ENCODE peak calls at places on chromosome 17, in six cellular contexts. Z is colonic mucosa, G is brain microvascular endothelial cell, X is Peyer's patch, R is tibial nerve, M is GM23248. O is an unnamed sample. For H3K27me3, the result is how much of the 10 kb centered on the place peaks cover.

GRCh38 chr17:68613739-68614298 is 12.7 kb upstream of the FAM20A start:
- DNase-seq in Z (peak), G (peak), X (no peak), R (no peak), M (peak), O (no peak)

GRCh38 chr17:29622337-29623282 is at the start of gene CORO6:
- DNase-seq in Z (peak), G (no peak), X (peak), R (no peak), M (peak), O (peak)

GRCh38 chr17:76940293-76940692 is 72.1 kb downstream of the MGAT5B start:
- DNase-seq in Z (no peak), G (no peak), X (no peak), R (no peak), M (no peak), O (no peak)

GRCh38 chr17:40168262-40168832 is 8.9 kb upstream of the RAPGEFL1 start:
- DNase-seq in Z (peak), G (peak), X (no peak), R (no peak), M (peak), O (no peak)

GRCh38 chr17:31254654-31255053 is 42.4 kb downstream of the OMG start:
- DNase-seq in Z (no peak), G (no peak), X (no peak), R (no peak), M (no peak), O (no peak)

GRCh38 chr17:64146418-64147109 is 16.6 kb upstream of the ERN1 start:
- DNase-seq in Z (peak), G (peak), X (peak), R (peak), M (peak), O (no peak)

GRCh38 chr17:77790143-77790829 is 168.2 kb upstream of the TNRC6C start:
- DNase-seq in Z (no peak), G (no peak), X (no peak), R (no peak), M (no peak), O (no peak)

GRCh38 chr17:63191610-63192009 is 225.6 kb downstream of the TANC2 start:
- DNase-seq in Z (no peak), G (no peak), X (no peak), R (no peak), M (no peak), O (no peak)

GRCh38 chr17:21095735-21096134 is 31.0 kb upstream of the DHRS7B start:
- DNase-seq in Z (no peak), G (no peak), X (no peak), R (no peak), M (no peak), O (no peak)

GRCh38 chr17:77581480-77581879 is 377.0 kb upstream of the TNRC6C start:
- DNase-seq in Z (no peak), G (peak), X (no peak), R (no peak), M (peak), O (no peak)

GRCh38 chr17:70863436-70864248 is 694.3 kb downstream of the KCNJ2 start:
- DNase-seq in Z (no peak), G (no peak), X (no peak), R (no peak), M (peak), O (no peak)

GRCh38 chr17:6546069-6546718 is 10.2 kb downstream of the PITPNM3 start:
- DNase-seq in Z (no peak), G (peak), X (no peak), R (no peak), M (peak), O (no peak)

GRCh38 chr17:77329741-77330531 is 189.2 kb downstream of the SEC14L1 start:
- DNase-seq in Z (peak), G (no peak), X (no peak), R (peak), M (no peak), O (no peak)

GRCh38 chr17:50177983-50178834 is 12.4 kb downstream of the SGCA start:
- DNase-seq in Z (peak), G (peak), X (peak), R (peak), M (peak), O (peak)

GRCh38 chr17:15271731-15272130 is 6.6 kb upstream of the PMP22 start:
- DNase-seq in Z (no peak), G (no peak), X (no peak), R (no peak), M (peak), O (no peak)

GRCh38 chr17:40499551-40500189 is 1.8 kb downstream of the TNS4 start:
- DNase-seq in Z (peak), G (peak), X (peak), R (peak), M (peak), O (peak)

GRCh38 chr17:35841505-35841904 is 27.2 kb downstream of the HEATR9 start:
- DNase-seq in Z (no peak), G (peak), X (no peak), R (no peak), M (peak), O (no peak)

GRCh38 chr17:79949646-79950292 is 85.9 kb downstream of the TBC1D16 start:
- DNase-seq in Z (no peak), G (no peak), X (no peak), R (no peak), M (no peak), O (no peak)

GRCh38 chr17:57832711-57833596 is 16.9 kb downstream of the MRPS23 start:
- DNase-seq in Z (peak), G (peak), X (peak), R (peak), M (peak), O (peak)

GRCh38 chr17:48631693-48632578 is 5.8 kb upstream of the HOXB9 start:
- DNase-seq in Z (peak), G (no peak), X (no peak), R (no peak), M (no peak), O (no peak)

GRCh38 chr17:46013502-46014165 is 14.6 kb downstream of the STH start:
- DNase-seq in Z (no peak), G (peak), X (peak), R (no peak), M (peak), O (no peak)

GRCh38 chr17:50903604-50904521 is 37.7 kb upstream of the TOB1 start:
- DNase-seq in Z (no peak), G (no peak), X (no peak), R (no peak), M (peak), O (no peak)

GRCh38 chr17:29726721-29727252 is 104.1 kb upstream of the CORO6 start:
- DNase-seq in Z (no peak), G (peak), X (no peak), R (no peak), M (peak), O (no peak)

GRCh38 chr17:40352779-40353394 is 11.7 kb downstream of the GJD3 start:
- DNase-seq in Z (no peak), G (no peak), X (peak), R (no peak), M (no peak), O (no peak)

GRCh38 chr17:59884861-59885260 is 7.9 kb downstream of the TUBD1 start:
- DNase-seq in Z (no peak), G (no peak), X (peak), R (no peak), M (no peak), O (no peak)

GRCh38 chr17:29178750-29179231 is 1.4 kb downstream of the MYO18A start:
- DNase-seq in Z (peak), G (no peak), X (peak), R (no peak), M (no peak), O (no peak)

GRCh38 chr17:83152221-83152744 is 72.9 kb downstream of the METRNL start:
- DNase-seq in Z (no peak), G (no peak), X (no peak), R (no peak), M (no peak), O (no peak)

GRCh38 chr17:59331929-59332889 is 754 bp downstream of the YPEL2 start:
- DNase-seq in Z (peak), G (no peak), X (peak), R (no peak), M (peak), O (no peak)

GRCh38 chr17:21194688-21195087 is 19.3 kb downstream of the TMEM11 start:
- DNase-seq in Z (no peak), G (no peak), X (no peak), R (no peak), M (peak), O (no peak)

GRCh38 chr17:60439501-60439900 is 17.2 kb downstream of the CHCT1 start:
- DNase-seq in Z (no peak), G (no peak), X (no peak), R (no peak), M (peak), O (no peak)

GRCh38 chr17:77579717-77580116 is 378.8 kb upstream of the TNRC6C start:
- DNase-seq in Z (no peak), G (no peak), X (no peak), R (no peak), M (no peak), O (no peak)

GRCh38 chr17:4645642-4646041 is 4.2 kb upstream of the ALOX15 start:
- DNase-seq in Z (no peak), G (no peak), X (no peak), R (no peak), M (no peak), O (no peak)

GRCh38 chr17:76593338-76593737 is 7.7 kb upstream of the ST6GALNAC2 start:
- DNase-seq in Z (no peak), G (no peak), X (no peak), R (no peak), M (peak), O (no peak)

DNA sequence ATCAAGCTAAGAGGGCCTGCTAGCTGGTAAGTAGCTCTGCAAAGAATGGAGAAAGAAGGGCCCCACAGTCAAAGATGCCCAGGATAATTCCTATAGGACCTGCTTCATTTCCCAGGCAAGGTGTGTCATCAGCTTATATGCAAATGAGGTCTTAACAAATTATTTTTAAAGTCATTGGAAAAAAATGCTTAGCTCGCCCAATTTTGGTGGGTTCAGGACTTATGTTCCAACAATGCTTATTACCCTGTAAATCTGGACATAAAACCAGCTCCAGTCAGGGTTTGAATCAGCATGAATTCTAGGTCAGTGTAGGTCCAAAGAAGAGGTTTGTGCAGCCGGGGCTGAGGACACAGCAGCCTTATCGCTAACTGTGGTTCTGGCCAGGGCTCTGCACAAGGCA is 25.4 kb downstream of the ACLY start:
- DNase-seq in Z (no peak), G (no peak), X (no peak), R (no peak), M (no peak), O (no peak)
- H3K4me3 ChIP-seq in Z (no peak), G (no peak), X (no peak), R (no peak), M (no peak), O (no peak)

DNA sequence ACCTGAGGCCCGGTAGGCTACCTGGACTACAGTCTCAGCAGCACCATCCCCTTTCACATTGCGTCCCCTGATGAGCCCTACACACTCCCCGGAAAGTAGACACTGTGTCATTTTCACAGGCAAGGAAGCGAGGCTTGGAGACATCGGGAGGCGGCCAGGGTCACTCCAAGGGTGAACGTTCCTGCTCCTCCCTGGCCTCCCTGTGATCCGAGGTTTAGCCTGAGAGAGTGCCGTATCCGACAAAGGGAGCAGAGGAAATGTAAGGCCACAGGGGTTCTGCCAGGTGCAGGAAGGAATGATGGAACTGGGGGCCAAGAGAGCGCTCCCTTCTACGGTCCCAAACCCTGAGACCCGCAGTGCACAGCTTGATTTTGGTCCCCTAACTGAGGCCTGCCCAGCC is 7.9 kb upstream of the PIK3R6 start:
- DNase-seq in Z (no peak), G (no peak), X (no peak), R (no peak), M (no peak), O (no peak)
- H3K27me3 ChIP-seq in Z (under half), G (under half), X (under half), R (under half), M (under half), O (under half)

DNA sequence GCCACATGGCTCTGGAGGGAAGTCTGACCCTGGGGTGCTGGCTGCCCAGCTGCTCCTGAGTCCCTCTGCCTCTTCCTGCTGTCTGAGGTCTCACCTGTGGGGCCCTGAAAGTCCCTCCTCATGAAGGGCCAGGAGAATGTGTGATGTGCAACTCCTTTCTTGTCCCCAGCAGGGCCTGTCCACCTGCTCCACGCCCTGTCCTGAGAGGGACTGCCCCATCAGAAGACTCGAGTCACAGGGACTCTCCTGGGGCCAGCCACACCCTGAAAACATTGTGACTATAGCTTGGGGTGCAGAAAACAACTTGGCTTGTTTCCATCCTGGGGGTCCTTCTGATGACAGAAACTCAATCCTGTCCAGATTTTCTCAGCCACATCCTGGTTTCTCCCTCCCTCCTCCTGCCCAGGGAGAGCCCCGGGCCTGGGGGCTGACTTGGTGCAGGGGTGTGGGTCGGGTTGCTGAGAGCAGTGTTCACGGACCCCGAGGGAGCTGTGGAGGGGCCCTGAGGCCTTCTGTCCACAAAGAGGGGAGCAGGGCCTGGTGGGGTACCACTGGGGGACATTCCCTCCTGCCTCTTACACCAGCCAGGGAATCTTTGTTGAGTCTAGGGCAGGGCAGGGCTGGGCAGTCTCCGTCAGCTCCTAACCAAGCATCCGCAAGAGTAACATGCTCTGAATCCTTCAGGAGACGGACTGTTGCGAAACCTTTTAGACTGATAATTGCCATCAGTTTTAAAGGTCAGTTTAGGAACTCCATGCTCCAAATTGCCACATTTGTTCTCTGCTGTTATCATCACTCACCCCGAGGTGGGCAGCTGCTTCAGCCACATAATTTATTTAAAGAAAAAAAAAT is 45.9 kb downstream of the NT5M start:
- DNase-seq in Z (no peak), G (no peak), X (peak), R (no peak), M (peak), O (no peak)
- H3K27ac ChIP-seq in Z (no peak), G (no peak), X (no peak), R (no peak), M (no peak), O (no peak)

DNA sequence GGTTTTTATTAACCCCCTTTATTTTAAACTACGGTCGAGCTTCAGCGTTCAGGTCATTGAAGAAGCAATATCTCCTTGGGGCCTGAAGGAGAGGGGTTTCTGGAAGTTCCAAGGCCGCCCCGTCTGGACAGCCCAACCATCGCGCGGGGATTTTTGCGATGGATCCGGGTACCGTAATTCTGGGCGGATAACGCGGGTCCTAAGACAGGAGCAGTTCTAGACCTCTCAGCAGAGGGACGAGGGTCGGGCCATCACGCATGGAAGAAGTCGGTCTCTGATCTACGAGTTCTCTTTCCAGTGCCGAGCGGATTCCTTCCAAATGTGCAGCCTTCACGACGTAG is 3.6 kb downstream of the BORCS6 start:
- DNase-seq in Z (no peak), G (no peak), X (no peak), R (no peak), M (no peak), O (no peak)
- H3K4me3 ChIP-seq in Z (peak), G (peak), X (peak), R (peak), M (peak), O (peak)

GRCh38 chr17:17721140-17721668 is 39.9 kb downstream of the RAI1 start:
- DNase-seq in Z (no peak), G (no peak), X (no peak), R (no peak), M (no peak), O (no peak)

GRCh38 chr17:17722081-17722905 is 41.0 kb downstream of the RAI1 start:
- DNase-seq in Z (no peak), G (no peak), X (no peak), R (no peak), M (peak), O (no peak)

GRCh38 chr17:17723354-17724261 is 42.4 kb downstream of the RAI1 start:
- DNase-seq in Z (no peak), G (peak), X (no peak), R (no peak), M (peak), O (peak)

GRCh38 chr17:17724307-17724921 is 43.2 kb downstream of the RAI1 start:
- DNase-seq in Z (no peak), G (no peak), X (no peak), R (no peak), M (peak), O (peak)

GRCh38 chr17:17722906-17723353 is 41.7 kb downstream of the RAI1 start:
- DNase-seq in Z (no peak), G (no peak), X (no peak), R (no peak), M (no peak), O (no peak)
- H3K27me3 ChIP-seq in Z (under half), G (under half), X (under half), R (under half), M (under half), O (under half)

GRCh38 chr17:42113293-42114069 is 967 bp upstream of the DHX58 start:
- DNase-seq in Z (no peak), G (no peak), X (peak), R (no peak), M (no peak), O (no peak)
- H3K27ac ChIP-seq in Z (peak), G (no peak), X (peak), R (peak), M (peak), O (no peak)

DNA sequence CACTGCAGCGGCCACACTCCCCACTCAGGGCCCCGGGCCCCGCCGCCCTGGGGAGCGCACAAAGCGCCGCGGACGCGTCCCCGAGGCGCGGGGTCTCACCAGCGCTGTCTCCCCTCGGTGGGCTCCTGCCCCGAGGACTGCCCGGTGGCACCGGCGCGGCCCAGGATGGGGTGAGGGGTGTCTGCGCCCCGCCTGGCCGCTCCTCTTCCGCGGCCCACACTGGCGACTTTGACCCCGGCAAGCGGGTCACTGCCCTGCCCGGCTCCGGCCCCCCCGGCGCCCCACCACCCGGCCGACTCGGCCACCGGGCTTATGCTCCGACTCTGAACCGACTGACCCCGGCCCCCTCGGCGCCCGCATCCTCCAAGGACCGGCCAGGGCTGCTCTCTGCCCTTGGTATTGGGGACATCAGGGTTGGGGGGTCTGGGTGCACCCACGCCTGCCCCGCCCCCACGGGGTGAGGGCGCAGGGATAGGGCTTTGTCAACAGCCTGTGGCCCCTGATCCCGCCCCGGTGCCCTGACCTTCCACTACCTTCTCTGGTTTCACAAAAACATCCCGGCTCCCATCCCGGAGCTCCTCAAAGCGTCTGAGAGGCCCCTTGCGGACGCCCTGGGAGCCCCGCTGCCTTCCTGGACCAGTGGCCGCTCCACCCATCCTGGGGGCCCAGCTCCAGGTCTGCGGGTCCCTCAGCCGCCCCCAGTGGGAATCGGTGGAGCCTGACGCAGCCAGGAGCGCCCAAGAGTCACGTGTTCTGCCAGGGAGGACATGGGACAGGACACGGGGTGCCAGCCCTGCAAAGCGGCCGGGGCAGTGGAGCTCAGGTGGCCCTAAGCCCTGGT is 829 bp downstream of the GCGR start:
- DNase-seq in Z (no peak), G (no peak), X (no peak), R (no peak), M (no peak), O (no peak)
- H3K4me3 ChIP-seq in Z (no peak), G (no peak), X (peak), R (no peak), M (no peak), O (no peak)

DNA sequence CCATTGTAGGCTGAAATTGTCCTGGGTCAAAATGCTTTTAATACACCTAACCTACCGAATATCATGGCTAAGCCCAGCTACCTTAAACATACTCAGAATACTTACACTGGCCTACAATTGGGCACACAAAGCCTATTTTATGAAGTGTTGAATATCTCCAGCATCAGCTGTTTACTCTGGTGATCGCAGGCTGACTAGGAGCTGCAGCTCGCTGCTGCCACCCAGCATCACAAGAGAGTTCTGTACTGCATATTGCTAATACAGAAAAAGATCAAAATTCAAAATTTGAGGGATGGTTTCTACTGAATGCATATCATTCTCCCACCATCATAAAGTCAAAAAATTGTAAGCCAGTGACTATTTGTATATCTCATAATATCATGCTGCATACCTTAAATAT is 55.3 kb downstream of the ULK2 start:
- DNase-seq in Z (no peak), G (no peak), X (no peak), R (no peak), M (peak), O (no peak)
- H3K27me3 ChIP-seq in Z (under half), G (under half), X (under half), R (under half), M (under half), O (under half)

O was measured in SJSA1.